ENCODE peak calls at places on chromosomes 7 and 10, in four cellular contexts. A is HCT116, P is endodermal cell, O is GM12878. R is an unnamed sample.
A peak's percentile ranks its signal among the peaks of the same experiment; 100 is the strongest.

GRCh38 chr7:148944935-148945934 is 61.1 kb upstream of the EZH2 start:
- DNase-seq in A (no peak), O (no peak), P (no peak), R (no peak)

GRCh38 chr10:122565766-122566206 is 5.2 kb downstream of the DMBT1 start:
- DNase-seq in O (peak; percentile 1), P (peak; percentile 93), A (peak; percentile 85), R (peak; percentile 81)

GRCh38 chr10:102420443-102420809 is 210 bp upstream of the FBXL15 start:
- DNase-seq in P (no peak), A (no peak), O (no peak), R (no peak)

GRCh38 chr10:101050206-101051069 is 11.4 kb upstream of the KAZALD1 start:
- DNase-seq in O (no peak), A (no peak), P (peak; percentile 97), R (peak; percentile 80)

GRCh38 chr7:13879994-13880686 is 109.3 kb downstream of the ETV1 start:
- DNase-seq in A (peak; percentile 40), P (no peak), O (no peak), R (no peak)

GRCh38 chr7:96414931-96415292 is 93.0 kb upstream of the SLC25A13 start:
- DNase-seq in A (peak; percentile 13), O (peak; percentile 7), P (peak; percentile 84), R (no peak)

GRCh38 chr7:41244246-41244645 is 458.6 kb downstream of the INHBA start:
- DNase-seq in P (no peak), A (no peak), O (no peak), R (no peak)

GRCh38 chr10:114172776-114173555 is 1.0 kb downstream of the CCDC186 start:
- DNase-seq in O (no peak), P (no peak), A (no peak), R (no peak)

GRCh38 chr10:29130190-29130673 is 158.6 kb upstream of the LYZL1 start:
- DNase-seq in A (peak; percentile 49), O (no peak), P (peak; percentile 58), R (no peak)

GRCh38 chr10:71131508-71132088 is 80.8 kb upstream of the UNC5B start:
- DNase-seq in A (no peak), O (no peak), P (no peak), R (no peak)

GRCh38 chr7:148107741-148108140 is 482.8 kb upstream of the C7orf33 start:
- DNase-seq in A (no peak), O (no peak), P (no peak), R (no peak)

GRCh38 chr7:29442146-29442545 is 121.5 kb upstream of the PRR15 start:
- DNase-seq in P (peak; percentile 72), A (peak; percentile 6), O (no peak), R (no peak)

GRCh38 chr10:49241365-49241764 is 53.2 kb upstream of the TMEM273 start:
- DNase-seq in P (no peak), O (no peak), A (no peak), R (no peak)

GRCh38 chr10:61899045-61899444 is 2.5 kb upstream of the ARID5B start:
- DNase-seq in A (no peak), O (no peak), P (no peak), R (no peak)

GRCh38 chr10:126621836-126622235 is 48.7 kb downstream of the C10orf90 start:
- DNase-seq in A (no peak), P (no peak), O (no peak), R (no peak)

GRCh38 chr7:30996261-30996660 is 32.5 kb downstream of the GHRHR start:
- DNase-seq in P (no peak), O (no peak), A (no peak), R (no peak)

GRCh38 chr7:151245360-151246160 is 2.9 kb downstream of the SMARCD3 start:
- DNase-seq in A (no peak), O (no peak), P (peak; percentile 86), R (peak; percentile 80)

GRCh38 chr7:131753620-131754222 is 197.3 kb upstream of the PODXL start:
- DNase-seq in O (no peak), A (peak; percentile 22), P (peak; percentile 85), R (no peak)

GRCh38 chr7:232571-233455 is 40.4 kb downstream of the FAM20C start:
- DNase-seq in O (no peak), P (no peak), A (no peak), R (no peak)

GRCh38 chr7:135706858-135707569 is 21.0 kb downstream of the SLC13A4 start:
- DNase-seq in A (no peak), P (no peak), O (no peak), R (no peak)

GRCh38 chr7:129773871-129774270 is 162.4 kb downstream of the NRF1 start:
- DNase-seq in A (no peak), P (no peak), O (no peak), R (peak; percentile 13)

GRCh38 chr7:13181221-13181620 is 493.8 kb downstream of the ARL4A start:
- DNase-seq in P (no peak), O (no peak), A (no peak), R (no peak)

DNA sequence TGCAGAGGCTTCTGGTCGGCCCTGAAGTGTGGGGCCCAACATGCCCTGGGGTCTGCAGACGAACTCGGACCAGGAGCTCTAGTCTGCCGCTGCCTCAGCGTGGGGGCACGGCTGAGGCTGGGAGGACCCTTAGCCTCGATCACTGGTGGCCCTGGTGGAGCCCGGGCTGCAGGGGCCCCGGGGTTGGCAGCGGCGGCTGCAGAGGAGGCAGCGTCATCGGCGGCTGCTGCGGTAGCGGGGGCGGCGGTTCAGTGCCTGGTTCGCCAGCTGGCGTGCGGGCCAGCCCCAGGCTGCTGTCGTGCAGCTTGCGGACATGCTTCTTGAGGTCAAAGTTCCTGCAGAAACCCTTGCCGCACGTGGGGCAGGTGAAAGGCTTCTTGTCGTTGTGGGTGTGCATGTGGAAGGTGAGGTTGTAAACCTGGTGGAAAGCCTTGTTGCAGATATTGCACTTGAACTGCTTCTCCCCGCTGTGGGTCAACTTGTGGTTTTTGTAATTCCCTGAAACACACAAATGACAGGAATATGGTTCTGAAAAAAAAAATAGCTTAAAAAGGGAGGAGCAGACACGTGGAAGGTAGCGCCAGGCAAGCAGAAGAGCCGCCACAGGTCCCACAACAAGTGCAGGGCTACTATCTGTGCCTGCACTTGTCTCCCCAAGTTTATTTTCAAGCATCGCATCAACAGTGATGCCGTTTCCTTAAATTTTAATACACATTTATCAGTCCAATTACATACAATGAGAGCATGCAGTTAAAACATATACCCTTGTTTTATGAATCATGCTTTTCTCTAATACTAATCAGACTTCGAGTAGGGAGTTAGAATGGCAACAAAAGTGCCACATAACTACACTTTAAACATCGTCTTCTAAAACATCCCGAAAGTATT is 2.4 kb downstream of the FEZF1 start:
- DNase-seq in O (no peak), P (peak; percentile 76), A (no peak), R (peak; percentile 54)
- H3K9me3 ChIP-seq in O (no peaks in the 10 kb centered on the region), P (no peaks in the 10 kb centered on the region), A (no peaks in the 10 kb centered on the region), R (no peaks in the 10 kb centered on the region)

DNA sequence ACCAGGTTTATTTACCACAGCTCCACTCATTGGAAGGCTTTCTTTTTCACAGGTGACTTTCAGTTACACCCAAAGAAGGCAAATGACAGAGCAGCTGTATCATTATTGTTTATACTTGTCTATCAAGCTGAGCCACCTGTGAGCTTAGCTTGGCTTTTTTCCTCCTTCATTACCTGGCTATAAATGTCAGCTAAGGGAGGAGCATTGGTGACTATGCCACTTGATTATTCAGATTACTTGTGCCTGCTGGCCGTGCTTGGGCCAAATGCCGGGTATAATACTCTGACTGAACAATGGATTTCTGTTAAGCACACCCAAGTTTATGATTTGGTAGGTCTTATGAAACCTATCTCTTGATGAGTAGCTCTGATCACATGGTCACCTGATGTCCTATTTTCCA is 9.9 kb upstream of the GNAT3 start:
- DNase-seq in O (no peak), P (no peak), A (no peak), R (no peak)
- H3K27ac ChIP-seq in O (no peak overlapping the region), P (no peak overlapping the region), A (no peak overlapping the region), R (no peak overlapping the region)

GRCh38 chr10:2541176-2541575 is 526.2 kb upstream of the PFKP start:
- DNase-seq in P (no peak), A (no peak), O (no peak), R (no peak)

GRCh38 chr10:2543974-2544373 is 523.4 kb upstream of the PFKP start:
- DNase-seq in A (no peak), O (no peak), P (no peak), R (no peak)

DNA sequence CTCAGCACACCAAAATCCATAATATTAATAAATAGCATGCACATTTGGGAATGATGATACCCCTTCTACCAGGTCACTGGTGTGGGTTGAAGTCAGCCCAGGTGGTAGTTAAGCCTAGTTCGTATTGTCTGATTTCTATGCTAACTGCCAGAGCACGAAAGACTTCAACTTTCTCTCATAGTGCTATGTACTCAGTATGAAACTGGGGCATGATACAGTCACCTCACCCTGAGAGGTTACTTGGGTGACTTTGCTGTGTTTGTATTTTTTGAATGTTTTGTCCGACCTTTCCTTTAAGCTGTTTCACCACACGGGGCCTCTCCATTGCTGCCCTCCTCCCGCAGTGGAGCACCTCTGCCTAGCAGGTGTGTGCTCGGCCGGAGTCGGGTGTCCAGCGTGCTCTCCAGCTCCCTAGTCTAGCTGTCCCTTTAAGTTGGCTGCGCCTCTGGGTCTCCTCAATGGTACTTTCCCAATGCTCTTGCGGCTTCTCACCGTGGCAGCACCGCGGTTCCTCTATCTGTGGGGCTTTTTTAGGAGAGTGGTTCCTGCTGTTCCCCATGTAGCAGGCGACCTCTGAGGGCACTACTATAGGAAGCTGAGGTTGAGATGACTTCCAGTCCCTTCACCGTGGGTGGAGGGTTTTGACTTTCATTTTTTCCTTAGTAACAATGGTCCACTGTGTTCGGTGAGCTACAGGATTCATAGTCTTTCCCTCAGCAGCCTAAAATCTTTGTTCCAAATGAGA is 524.0 kb upstream of the PFKP start:
- DNase-seq in O (no peak), P (no peak), A (no peak), R (no peak)
- H3K9ac ChIP-seq in O (no peak overlapping the region), P (no peak overlapping the region), A (no peak overlapping the region), R (no peak overlapping the region)

DNA sequence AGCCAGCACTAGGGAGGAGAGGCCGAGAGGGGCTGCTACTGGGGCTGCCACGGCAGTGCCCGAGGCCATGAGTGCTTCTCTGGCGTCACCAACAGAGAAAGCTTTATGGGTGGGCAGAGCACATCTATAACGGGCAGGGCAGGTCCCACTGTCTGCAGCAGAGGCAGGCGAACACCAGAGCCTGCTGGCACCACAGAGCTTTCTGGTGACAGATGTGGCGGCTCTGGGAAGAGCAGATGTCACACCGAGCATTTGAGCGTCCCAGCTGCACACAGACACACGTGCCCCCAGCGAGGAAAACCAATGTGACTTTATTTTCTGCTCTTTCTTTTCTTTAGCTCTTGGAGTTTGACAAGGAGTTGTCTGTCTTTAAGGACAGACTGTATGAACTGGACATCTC is 20.5 kb downstream of the NKX6-2 start:
- DNase-seq in A (no peak), P (no peak), O (no peak), R (no peak)
- H3K9me3 ChIP-seq in A (no peaks in the 10 kb centered on the region), P (peaks cover 13% of the 10 kb centered on the region), O (no peaks in the 10 kb centered on the region), R (no peaks in the 10 kb centered on the region)

GRCh38 chr7:32381024-32381601 is 109.1 kb downstream of the LSM5 start:
- DNase-seq in P (peak; percentile 50), O (no peak), A (no peak), R (no peak)
- H3K27ac ChIP-seq in P (no peak overlapping the region), O (no peak overlapping the region), A (no peak overlapping the region), R (no peak overlapping the region)

GRCh38 chr7:110291430-110291829 is 799.5 kb upstream of the LRRN3 start:
- DNase-seq in O (no peak), A (no peak), P (no peak), R (no peak)

DNA sequence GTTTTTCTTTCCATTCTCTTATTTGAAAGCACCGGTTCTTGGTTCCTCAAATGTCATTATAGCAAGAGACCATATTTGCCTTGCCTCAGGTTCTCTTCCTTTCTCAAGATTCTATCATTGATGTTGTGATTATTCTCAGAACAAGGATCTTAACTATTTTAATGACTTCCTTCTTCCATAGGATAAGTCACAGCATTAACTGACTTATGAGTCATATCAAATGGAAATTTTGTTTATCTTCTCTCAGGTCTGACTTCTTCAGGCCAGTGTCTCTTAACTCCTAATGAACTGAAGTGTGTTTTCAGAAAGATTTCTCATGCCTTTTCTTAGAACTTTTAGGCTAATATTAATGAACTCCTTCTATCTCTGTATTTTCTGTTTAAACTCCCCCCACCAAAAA is 794.6 kb upstream of the LRRN3 start:
- DNase-seq in P (no peak), O (no peak), A (no peak), R (no peak)
- H3K9ac ChIP-seq in P (no peak overlapping the region), O (no peak overlapping the region), A (no peak overlapping the region), R (no peak overlapping the region)

R was measured in kidney.